ENCODE peak calls at places on chromosomes 12 and 14, in seven cellular contexts. B is HepG2, A is K562, P is GM12891, E is GM12878, G is SK-N-SH, R is H1. J is an unnamed sample.

GRCh38 chr14:52563120-52563519 is 10.5 kb downstream of the GPR137C start:
- DNase-seq in B (no peak), A (no peak), P (no peak), E (no peak), G (peak; percentile 7), R (no peak), J (no peak)

GRCh38 chr14:95359974-95360826 is 40.5 kb upstream of the CLMN start:
- DNase-seq in B (no peak), A (no peak), P (no peak), E (no peak), G (no peak), R (no peak), J (no peak)

GRCh38 chr12:123131879-123132402 is 18.9 kb downstream of the PITPNM2 start:
- DNase-seq in B (no peak), A (no peak), P (no peak), E (no peak), G (no peak), R (no peak), J (no peak)

GRCh38 chr14:103994535-103995184 is 52.3 kb upstream of the RD3L start:
- DNase-seq in B (no peak), A (no peak), P (no peak), E (no peak), G (no peak), R (no peak), J (no peak)

GRCh38 chr14:95993768-95994592 is 45.2 kb upstream of the C14orf132 start:
- DNase-seq in B (peak; percentile 39), A (peak; percentile 49), P (no peak), E (peak; percentile 17), G (peak; percentile 47), R (peak; percentile 60), J (no peak)

GRCh38 chr12:6607751-6608591 is 792 bp upstream of the CHD4 start:
- DNase-seq in B (peak; percentile 56), A (peak; percentile 70), P (no peak), E (peak; percentile 67), G (peak; percentile 66), R (no peak), J (peak; percentile 53)

GRCh38 chr14:67575684-67576083 is 24.4 kb downstream of the PIGH start:
- DNase-seq in B (no peak), A (no peak), P (no peak), E (no peak), G (no peak), R (no peak), J (no peak)

GRCh38 chr12:53996886-53997217 is 3.1 kb upstream of the HOXC9 start:
- DNase-seq in B (no peak), A (no peak), P (no peak), E (no peak), G (no peak), R (no peak), J (no peak)

GRCh38 chr12:4012073-4012472 is 138.9 kb upstream of the PARP11 start:
- DNase-seq in B (no peak), A (no peak), P (no peak), E (no peak), G (no peak), R (no peak), J (no peak)

GRCh38 chr14:75254901-75255300 is 23.7 kb upstream of the FOS start:
- DNase-seq in B (no peak), A (no peak), P (no peak), E (no peak), G (no peak), R (no peak), J (no peak)

GRCh38 chr12:93019240-93019910 is 90.3 kb upstream of the EEA1 start:
- DNase-seq in B (no peak), A (no peak), P (no peak), E (no peak), G (no peak), R (no peak), J (no peak)

GRCh38 chr14:94467728-94468520 is 8.1 kb downstream of the SERPINA9 start:
- DNase-seq in B (no peak), A (no peak), P (no peak), E (no peak), G (no peak), R (no peak), J (no peak)

GRCh38 chr12:120677765-120678473 is 9.0 kb upstream of the MLEC start:
- DNase-seq in B (no peak), A (no peak), P (no peak), E (peak; percentile 82), G (no peak), R (no peak), J (peak; percentile 49)
- TF ChIP-seq TAF1 in B (no peak), A (no peak), P (no peak), E (no peak), G (no peak), R (no peak), J (no peak)

GRCh38 chr12:18810537-18811253 is 72.8 kb downstream of the CAPZA3 start:
- DNase-seq in B (no peak), A (no peak), P (no peak), E (no peak), G (no peak), R (no peak), J (no peak)

GRCh38 chr12:18807714-18808113 is 69.8 kb downstream of the CAPZA3 start:
- DNase-seq in B (no peak), A (no peak), P (no peak), E (no peak), G (no peak), R (no peak), J (no peak)

GRCh38 chr12:18811268-18811667 is 73.3 kb downstream of the CAPZA3 start:
- DNase-seq in B (no peak), A (no peak), P (no peak), E (no peak), G (no peak), R (no peak), J (no peak)

GRCh38 chr12:18805516-18806248 is 67.8 kb downstream of the CAPZA3 start:
- DNase-seq in B (no peak), A (no peak), P (no peak), E (no peak), G (no peak), R (peak; percentile 19), J (no peak)

GRCh38 chr12:18808221-18808620 is 70.3 kb downstream of the CAPZA3 start:
- DNase-seq in B (no peak), A (no peak), P (no peak), E (no peak), G (no peak), R (no peak), J (no peak)
- TF ChIP-seq TAF1 in B (no peak), A (no peak), P (no peak), E (no peak), G (no peak), R (no peak), J (no peak)

GRCh38 chr12:98532687-98533304 is 17.4 kb downstream of the TMPO start:
- DNase-seq in B (peak; percentile 59), A (peak; percentile 48), P (no peak), E (no peak), G (peak; percentile 29), R (no peak), J (no peak)

GRCh38 chr12:98533723-98534251 is 18.4 kb downstream of the TMPO start:
- DNase-seq in B (peak; percentile 27), A (no peak), P (no peak), E (no peak), G (no peak), R (no peak), J (no peak)

DNA sequence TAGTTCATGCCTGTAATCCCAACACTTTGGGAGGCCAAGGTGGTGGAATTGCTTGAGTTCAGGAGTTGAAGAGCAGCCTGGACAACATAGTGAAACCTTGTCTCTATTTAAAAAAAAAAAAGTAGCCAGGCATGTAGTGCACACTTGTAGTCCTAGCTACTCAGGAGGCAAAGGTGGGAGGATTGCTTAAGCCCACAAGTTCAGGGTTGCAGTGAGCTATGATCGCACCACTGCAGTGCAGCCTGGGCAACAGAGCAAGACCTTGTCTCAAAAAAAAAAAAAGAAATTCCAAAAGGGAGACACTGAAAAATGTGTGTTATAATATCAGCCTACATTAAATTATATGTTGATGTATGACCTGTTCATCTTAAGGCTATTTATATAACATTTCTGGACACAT is 14.7 kb downstream of the TMPO start:
- DNase-seq in B (no peak), A (no peak), P (no peak), E (no peak), G (no peak), R (no peak), J (no peak)
- TF ChIP-seq TAF1 in B (no peak), A (no peak), P (no peak), E (no peak), G (no peak), R (no peak), J (no peak)

GRCh38 chr12:31001581-31002360 is 71.9 kb upstream of the DDX11 start:
- DNase-seq in B (no peak), A (no peak), P (no peak), E (no peak), G (no peak), R (no peak), J (no peak)

GRCh38 chr12:31002361-31002725 is 71.3 kb upstream of the DDX11 start:
- DNase-seq in B (no peak), A (no peak), P (no peak), E (no peak), G (no peak), R (no peak), J (no peak)

GRCh38 chr12:30999011-30999410 is 72.5 kb downstream of the TSPAN11 start:
- DNase-seq in B (no peak), A (no peak), P (no peak), E (no peak), G (no peak), R (no peak), J (no peak)

GRCh38 chr12:30999723-31000122 is 73.2 kb downstream of the TSPAN11 start:
- DNase-seq in B (no peak), A (no peak), P (no peak), E (no peak), G (no peak), R (no peak), J (no peak)

DNA sequence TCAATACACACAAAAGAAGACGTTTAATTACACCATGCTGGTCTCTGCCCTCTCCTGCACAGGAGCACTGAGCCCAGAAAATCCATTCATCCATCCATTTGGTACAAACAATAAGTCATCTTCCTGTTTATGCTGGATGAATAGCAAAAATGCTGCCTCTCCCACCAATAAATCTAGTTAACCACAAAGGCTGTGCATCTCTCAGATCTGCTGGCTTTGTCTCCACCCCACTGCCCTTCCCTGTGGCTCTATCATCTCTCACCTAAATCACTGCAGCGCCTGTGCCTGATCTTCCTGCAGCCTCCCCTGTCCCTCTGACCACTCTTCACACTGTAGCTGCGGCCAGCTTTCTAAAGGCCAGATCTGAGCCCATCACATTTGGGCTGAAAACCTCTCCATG is 72.9 kb upstream of the DDX11 start:
- DNase-seq in B (no peak), A (no peak), P (no peak), E (no peak), G (no peak), R (no peak), J (no peak)
- TF ChIP-seq TAF1 in B (no peak), A (no peak), P (no peak), E (no peak), G (no peak), R (no peak), J (no peak)

J was measured in GM12892.